ENCODE peak calls at places on chromosomes 3 and 15, in nine cellular contexts. P is SHP77; V is AG04450; A is GM12865; U is NCI-H460; W is stimulated activated CD4-positive, alpha-beta T cell treated with anti-CD3 and anti-CD28 coated beads, Interleukin-2, amount 100 ng/mL, for 24 hours; T is BE2C; O is T-helper 9 cell; X is LHCN-M2. H is an unnamed sample.

GRCh38 chr3:129624347-129625070 is 18.0 kb upstream of the PLXND1 start:
- DNase-seq in V (no peak), X (no peak), P (no peak), O (no peak), T (no peak), U (no peak), A (no peak), W (no peak), H (no peak)

GRCh38 chr15:49145651-49146609 is 9.5 kb downstream of the COPS2 start:
- DNase-seq in X (peak), U (peak), V (no peak), T (peak), A (peak), W (peak), P (peak), O (no peak), H (peak)

GRCh38 chr15:50685191-50685975 is 1.2 kb downstream of the TRPM7 start:
- DNase-seq in P (peak), T (peak), A (peak), U (no peak), V (no peak), W (no peak), X (no peak), O (no peak), H (peak)

GRCh38 chr3:31346542-31346979 is 186.2 kb upstream of the STT3B start:
- DNase-seq in V (no peak), P (no peak), O (no peak), X (no peak), T (no peak), W (no peak), A (no peak), U (no peak), H (no peak)

GRCh38 chr3:181717505-181717904 is 5.8 kb downstream of the SOX2 start:
- DNase-seq in X (no peak), W (no peak), O (no peak), T (no peak), V (no peak), U (no peak), P (no peak), A (no peak), H (no peak)

GRCh38 chr3:132230156-132231000 is 86.8 kb upstream of the ACP3 start:
- DNase-seq in W (no peak), U (no peak), A (no peak), T (no peak), V (no peak), P (no peak), O (no peak), X (no peak), H (no peak)

GRCh38 chr3:99659032-99659431 is 20.6 kb downstream of the COL8A1 start:
- DNase-seq in P (no peak), T (no peak), X (peak), O (no peak), U (peak), V (peak), W (no peak), A (no peak), H (peak)

GRCh38 chr3:48695113-48695753 is 9.5 kb upstream of the NCKIPSD start:
- DNase-seq in O (no peak), U (no peak), X (peak), P (no peak), W (no peak), A (no peak), V (no peak), T (no peak), H (no peak)

GRCh38 chr3:181384970-181385369 is 326.8 kb upstream of the SOX2 start:
- DNase-seq in W (no peak), O (no peak), T (no peak), P (no peak), A (no peak), V (no peak), U (no peak), X (no peak), H (no peak)

GRCh38 chr3:55416381-55416821 is 70.7 kb downstream of the WNT5A start:
- DNase-seq in T (no peak), O (no peak), P (peak), X (peak), V (peak), W (no peak), A (no peak), U (no peak), H (peak)

GRCh38 chr15:98382139-98382538 is 266.2 kb upstream of the IGF1R start:
- DNase-seq in O (no peak), U (no peak), P (no peak), T (no peak), W (no peak), A (no peak), X (no peak), V (no peak), H (no peak)

GRCh38 chr3:126454799-126455198 is 20.9 kb downstream of the ZXDC start:
- DNase-seq in T (no peak), U (no peak), X (no peak), W (no peak), A (no peak), O (no peak), V (no peak), P (no peak), H (no peak)

GRCh38 chr15:34584996-34585395 is 1.5 kb upstream of the GOLGA8B start:
- DNase-seq in O (no peak), X (no peak), A (no peak), P (no peak), V (no peak), T (no peak), W (no peak), U (no peak), H (no peak)

GRCh38 chr3:190269096-190269495 is 53.1 kb downstream of the CLDN1 start:
- DNase-seq in A (no peak), V (no peak), U (no peak), W (no peak), O (no peak), P (no peak), T (no peak), X (no peak), H (no peak)

GRCh38 chr3:97389883-97390282 is 374.7 kb upstream of the ARL6 start:
- DNase-seq in X (no peak), A (no peak), O (no peak), P (peak), V (no peak), T (no peak), W (no peak), U (no peak), H (no peak)

GRCh38 chr3:123655400-123655799 is 70.5 kb upstream of the HACD2 start:
- DNase-seq in P (no peak), U (no peak), O (no peak), A (no peak), V (no peak), X (no peak), W (no peak), T (no peak), H (no peak)

GRCh38 chr3:48475188-48475587 is 28.7 kb downstream of the ATRIP start:
- DNase-seq in V (no peak), T (no peak), O (no peak), P (no peak), X (no peak), A (no peak), W (no peak), U (no peak), H (no peak)

GRCh38 chr3:42508562-42508961 is 6.1 kb downstream of the VIPR1 start:
- DNase-seq in A (no peak), O (no peak), P (no peak), W (no peak), V (no peak), X (no peak), T (no peak), U (no peak), H (no peak)